ENCODE peak calls at places on chromosomes 2 and 18, in six cellular contexts. V, K, I, Q, X and C are unnamed samples.

GRCh38 chr18:79905993-79906392 is 45.5 kb downstream of the SLC66A2 start:
- DNase-seq in Q (no peak), V (no peak), X (no peak), I (no peak), K (no peak), C (no peak)

GRCh38 chr18:44731160-44731865 is 50.6 kb downstream of the SETBP1 start:
- DNase-seq in I (peak; percentile 47), K (no peak), Q (no peak), V (no peak), X (no peak), C (no peak)

GRCh38 chr2:240662681-240663080 is 20.0 kb downstream of the AQP12B start:
- DNase-seq in V (no peak), X (no peak), K (no peak), Q (no peak), I (no peak), C (no peak)

GRCh38 chr2:45907592-45907991 is 256.1 kb downstream of the PRKCE start:
- DNase-seq in I (no peak), K (no peak), X (no peak), V (no peak), Q (no peak), C (no peak)

GRCh38 chr2:120661551-120661950 is 74.1 kb upstream of the GLI2 start:
- DNase-seq in X (peak; percentile 63), I (no peak), Q (no peak), V (peak; percentile 76), K (no peak), C (no peak)

GRCh38 chr2:183123117-183123958 is 905 bp upstream of the NUP35 start:
- DNase-seq in I (peak; percentile 14), Q (no peak), V (no peak), X (no peak), K (peak; percentile 3), C (no peak)

GRCh38 chr2:95374916-95375471 is 27.5 kb upstream of the FAHD2A start:
- DNase-seq in V (no peak), Q (peak; percentile 61), I (no peak), X (no peak), K (peak; percentile 36), C (no peak)

GRCh38 chr2:108994250-108994649 is 5.2 kb upstream of the EDAR start:
- DNase-seq in I (no peak), Q (no peak), V (no peak), K (no peak), X (no peak), C (no peak)

GRCh38 chr2:204268458-204268857 is 276.8 kb upstream of the PARD3B start:
- DNase-seq in Q (no peak), K (peak; percentile 12), V (no peak), X (no peak), I (no peak), C (no peak)

GRCh38 chr2:194938066-194938465 is 719.0 kb upstream of the SLC39A10 start:
- DNase-seq in I (no peak), K (no peak), Q (no peak), X (no peak), V (no peak), C (no peak)

GRCh38 chr18:31877900-31878299 is 65.0 kb downstream of the TRAPPC8 start:
- DNase-seq in K (no peak), X (no peak), I (no peak), Q (no peak), V (no peak), C (no peak)

GRCh38 chr18:995641-996040 is 91.0 kb downstream of the ADCYAP1 start:
- DNase-seq in X (no peak), Q (no peak), I (no peak), V (no peak), K (peak; percentile 7), C (peak; percentile 58)

GRCh38 chr2:212912445-212913103 is 238.8 kb downstream of the IKZF2 start:
- DNase-seq in K (peak; percentile 75), Q (no peak), I (no peak), V (no peak), X (no peak), C (peak; percentile 79)

GRCh38 chr2:47388888-47389287 is 14.1 kb upstream of the MSH2 start:
- DNase-seq in I (no peak), K (no peak), Q (no peak), V (no peak), X (no peak), C (no peak)

GRCh38 chr2:72031346-72032115 is 116.1 kb downstream of the CYP26B1 start:
- DNase-seq in Q (no peak), V (no peak), K (no peak), X (no peak), I (no peak), C (no peak)

GRCh38 chr2:30030361-30030760 is 109.0 kb upstream of the ALK start:
- DNase-seq in X (no peak), K (no peak), V (no peak), Q (no peak), I (no peak), C (no peak)

GRCh38 chr2:141778315-141778835 is 352.4 kb downstream of the LRP1B start:
- DNase-seq in V (no peak), K (no peak), Q (no peak), I (no peak), X (no peak), C (no peak)

GRCh38 chr18:24068945-24069693 is 54.6 kb downstream of the TTC39C start:
- DNase-seq in I (no peak), K (no peak), Q (no peak), V (no peak), X (no peak), C (no peak)

GRCh38 chr2:170265321-170265720 is 87.4 kb downstream of the MYO3B start:
- DNase-seq in I (no peak), X (no peak), Q (no peak), V (no peak), K (no peak), C (no peak)

GRCh38 chr2:22894761-22895160 is 490.2 kb upstream of the KLHL29 start:
- DNase-seq in K (no peak), Q (no peak), X (peak; percentile 58), I (no peak), V (no peak), C (no peak)

GRCh38 chr2:175167076-175167791 is 769 bp downstream of the ATF2 start:
- DNase-seq in V (peak; percentile 25), X (no peak), K (no peak), I (peak; percentile 19), Q (no peak), C (peak; percentile 44)

GRCh38 chr2:175169191-175169590 is 1.2 kb upstream of the ATF2 start:
- DNase-seq in K (no peak), Q (no peak), X (no peak), I (no peak), V (no peak), C (no peak)

GRCh38 chr2:175166216-175166824 is 1.7 kb downstream of the ATF2 start:
- DNase-seq in X (no peak), K (no peak), Q (no peak), V (no peak), I (no peak), C (peak; percentile 46)

GRCh38 chr2:175168564-175168945 is 552 bp upstream of the ATF2 start:
- DNase-seq in K (no peak), Q (no peak), X (no peak), I (no peak), V (no peak), C (no peak)

GRCh38 chr2:175167792-175168563 is at the start of gene ATF2:
- DNase-seq in I (peak; percentile 100), K (peak; percentile 100), Q (peak; percentile 99), X (peak; percentile 100), V (peak; percentile 96), C (peak; percentile 100)
- TF ChIP-seq CTCF in I (no peak), K (no peak), Q (no peak), X (no peak), V (no peak), C (no peak)

DNA sequence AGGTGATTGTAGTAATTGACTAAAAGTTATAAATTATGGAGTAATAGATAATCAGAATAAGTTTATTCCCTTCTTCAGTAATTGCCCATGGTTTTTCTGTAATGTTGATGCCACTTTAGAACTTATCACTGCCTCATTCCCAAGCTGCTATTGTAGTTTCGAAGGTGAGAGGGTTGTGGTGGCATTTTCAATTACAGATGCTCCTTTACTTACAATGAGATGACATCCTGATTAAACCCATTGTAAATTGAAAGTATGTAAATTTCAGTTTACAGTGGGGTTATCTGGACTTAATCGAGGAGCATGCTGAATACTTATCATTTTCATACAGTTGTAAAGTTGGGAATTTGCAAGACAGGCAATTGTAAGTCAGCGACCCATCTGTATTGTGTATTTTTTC is 2.9 kb downstream of the NDUFV2 start:
- DNase-seq in I (no peak), K (no peak), X (no peak), V (no peak), Q (no peak), C (no peak)
- H3K4me3 ChIP-seq in I (peak overlapping the region; percentile 79), K (peak overlapping the region; percentile 35), X (peak overlapping the region; percentile 75), V (peak overlapping the region; percentile 85), Q (no peak overlapping the region), C (peak overlapping the region; percentile 63)

GRCh38 chr18:48573632-48574293 is 34.9 kb downstream of the CTIF start:
- DNase-seq in X (no peak), I (no peak), Q (peak; percentile 61), K (no peak), V (no peak), C (no peak)
- TF ChIP-seq CTCF in X (peak; percentile 18), I (no peak), Q (no peak), K (no peak), V (no peak), C (no peak)

GRCh38 chr2:232299927-232300674 is 78.5 kb upstream of the ALPP start:
- DNase-seq in K (no peak), X (no peak), Q (no peak), I (no peak), V (no peak), C (no peak)
- H3K4me3 ChIP-seq in K (no peak overlapping the region), X (no peak overlapping the region), Q (no peak overlapping the region), I (no peak overlapping the region), V (no peak overlapping the region), C (no peak overlapping the region)